ENCODE peak calls at places on chromosome 15, in four cellular contexts. One of them, this sample, is unnamed.

GRCh38 chr15:68553994-68554715 is 24.6 kb upstream of the CORO2B start:
- DNase-seq in endodermal cell: peak
- DNase-seq in psoas muscle: no peak
- DNase-seq in KBM-7: peak
- DNase-seq in this sample: peak

GRCh38 chr15:96304839-96305238 is 25.7 kb upstream of the NR2F2 start:
- DNase-seq in KBM-7: no peak
- DNase-seq in psoas muscle: no peak
- DNase-seq in endodermal cell: no peak
- DNase-seq in this sample: no peak

GRCh38 chr15:90550919-90551318 is 21.2 kb downstream of the CRTC3 start:
- DNase-seq in KBM-7: peak
- DNase-seq in psoas muscle: no peak
- DNase-seq in endodermal cell: no peak
- DNase-seq in this sample: no peak

GRCh38 chr15:92930061-92930460 is 29.9 kb downstream of the CHD2 start:
- DNase-seq in psoas muscle: no peak
- DNase-seq in KBM-7: no peak
- DNase-seq in endodermal cell: no peak
- DNase-seq in this sample: no peak

GRCh38 chr15:36208868-36209582 is 370.4 kb upstream of the CDIN1 start:
- DNase-seq in endodermal cell: no peak
- DNase-seq in psoas muscle: no peak
- DNase-seq in KBM-7: no peak
- DNase-seq in this sample: no peak

GRCh38 chr15:60729850-60730458 is 251.0 kb upstream of the ICE2 start:
- DNase-seq in psoas muscle: no peak
- DNase-seq in endodermal cell: no peak
- DNase-seq in KBM-7: no peak
- DNase-seq in this sample: no peak

GRCh38 chr15:70140543-70141375 is 43.0 kb upstream of the TLE3 start:
- DNase-seq in KBM-7: peak
- DNase-seq in endodermal cell: peak
- DNase-seq in psoas muscle: no peak
- DNase-seq in this sample: no peak

GRCh38 chr15:99983894-99984293 is 250.7 kb upstream of the LYSMD4 start:
- DNase-seq in KBM-7: no peak
- DNase-seq in endodermal cell: peak
- DNase-seq in psoas muscle: no peak
- DNase-seq in this sample: no peak

GRCh38 chr15:80582816-80583423 is 112.2 kb upstream of the ABHD17C start:
- DNase-seq in psoas muscle: no peak
- DNase-seq in KBM-7: no peak
- DNase-seq in endodermal cell: peak
- DNase-seq in this sample: no peak